ENCODE peak calls at places on chromosomes 6 and 20, in eight cellular contexts. A is OCI-LY7, R is HCT116, S is hepatocyte, E is PC-3, D is SK-N-SH, H is neural progenitor cell, Z is MM.1S. K is an unnamed sample.

GRCh38 chr6:46323312-46323965 is 152.7 kb upstream of the ENPP5 start:
- DNase-seq in A (no peak), R (no peak), S (peak), E (peak), D (no peak), H (no peak), Z (no peak), K (no peak)

GRCh38 chr20:5100684-5101347 is 18.9 kb downstream of the PCNA start:
- DNase-seq in A (peak), R (peak), S (peak), E (peak), D (peak), H (peak), Z (peak), K (peak)

GRCh38 chr20:47008842-47009518 is 114.3 kb downstream of the EYA2 start:
- DNase-seq in A (no peak), R (no peak), S (no peak), E (peak), D (no peak), H (no peak), Z (peak), K (no peak)

GRCh38 chr6:152775441-152775840 is 24.8 kb downstream of the VIP start:
- DNase-seq in A (no peak), R (no peak), S (no peak), E (no peak), D (no peak), H (no peak), Z (no peak), K (no peak)

GRCh38 chr6:157089258-157089657 is 234.1 kb downstream of the TMEM242 start:
- DNase-seq in A (no peak), R (no peak), S (peak), E (no peak), D (peak), H (peak), Z (no peak), K (peak)

GRCh38 chr6:144195671-144196070 is 45.4 kb downstream of the STX11 start:
- DNase-seq in A (no peak), R (no peak), S (no peak), E (peak), D (no peak), H (no peak), Z (no peak), K (no peak)

GRCh38 chr20:58374906-58375760 is 13.9 kb upstream of the VAPB start:
- DNase-seq in A (no peak), R (no peak), S (peak), E (no peak), D (no peak), H (peak), Z (no peak), K (peak)

GRCh38 chr6:119446623-119447008 is 97.1 kb upstream of the MAN1A1 start:
- DNase-seq in A (no peak), R (no peak), S (peak), E (peak), D (no peak), H (no peak), Z (no peak), K (no peak)

GRCh38 chr6:112216699-112217551 is 37.4 kb downstream of the LAMA4 start:
- DNase-seq in A (no peak), R (no peak), S (no peak), E (peak), D (no peak), H (no peak), Z (no peak), K (no peak)

GRCh38 chr6:25332671-25333071 is 53.5 kb downstream of the CARMIL1 start:
- DNase-seq in A (no peak), R (no peak), S (no peak), E (no peak), D (no peak), H (no peak), Z (peak), K (no peak)

GRCh38 chr20:20824924-20825584 is 112.6 kb upstream of the RALGAPA2 start:
- DNase-seq in A (peak), R (no peak), S (peak), E (peak), D (peak), H (peak), Z (peak), K (peak)

GRCh38 chr6:36676142-36677058 is 2.1 kb upstream of the CDKN1A start:
- DNase-seq in A (no peak), R (no peak), S (no peak), E (no peak), D (peak), H (peak), Z (no peak), K (no peak)

DNA sequence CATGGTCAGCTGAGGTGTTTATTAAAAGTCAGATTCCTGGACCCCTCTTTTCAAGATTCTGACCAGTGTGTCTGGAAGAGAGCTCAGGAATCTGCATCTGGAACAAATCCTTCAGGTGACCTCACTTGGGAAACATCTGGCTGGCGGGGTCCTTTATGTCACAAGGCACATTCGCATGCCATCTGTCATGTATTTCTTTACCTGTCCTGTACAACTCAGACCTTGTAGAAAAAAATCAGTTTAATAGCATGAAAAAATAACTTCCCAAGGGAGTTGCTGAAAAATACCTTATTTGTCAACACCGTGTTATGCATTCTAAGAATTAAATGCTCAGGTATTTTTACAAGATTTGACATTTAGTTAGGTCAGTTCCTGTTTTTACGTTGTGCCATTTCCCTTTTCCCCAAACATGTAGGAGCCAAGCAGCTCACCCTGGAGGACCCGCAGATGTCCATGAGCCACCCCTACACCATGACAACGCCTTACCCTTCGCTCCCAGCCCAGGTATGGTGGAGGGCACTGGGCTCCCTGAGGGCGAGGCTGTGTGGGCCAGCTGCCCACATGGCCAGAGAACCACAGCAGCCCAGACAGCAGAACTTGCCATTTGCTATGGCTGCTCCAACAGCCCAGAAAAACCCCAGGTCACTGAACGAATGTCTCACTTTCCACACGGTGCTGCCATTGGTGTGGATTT is 4.0 kb downstream of the IRF4 start:
- DNase-seq in A (no peak), R (no peak), S (no peak), E (no peak), D (no peak), H (no peak), Z (no peak), K (no peak)
- H3K4me3 ChIP-seq in A (no peak), R (no peak), S (no peak), E (no peak), D (no peak), H (no peak), Z (peak), K (no peak)

GRCh38 chr6:11078266-11078665 is 15.4 kb upstream of the SMIM13 start:
- DNase-seq in A (no peak), R (no peak), S (no peak), E (no peak), D (no peak), H (no peak), Z (no peak), K (no peak)
- TF ChIP-seq CTCF in A (no peak), R (no peak), S (no peak), E (no peak), D (no peak), H (no peak), Z (no peak), K (no peak)

DNA sequence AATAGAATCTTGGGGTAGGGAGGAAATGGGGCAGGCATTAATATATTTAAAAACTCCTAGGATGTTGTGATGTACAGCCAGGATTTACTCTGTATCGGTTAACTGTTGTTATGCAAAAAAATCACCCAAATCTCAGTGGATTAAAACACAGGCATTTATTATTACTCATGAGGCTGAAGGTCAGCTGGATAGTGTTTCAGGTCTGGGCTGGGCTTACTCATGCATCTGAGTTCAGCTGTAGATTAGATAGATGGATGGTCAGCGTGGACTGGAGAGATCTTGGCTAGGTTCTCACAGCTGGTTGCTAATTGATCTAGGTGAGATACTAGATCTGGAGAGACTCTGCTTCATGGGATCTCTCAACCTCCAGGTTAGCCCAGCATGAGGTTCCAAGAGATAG is 131.4 kb downstream of the BTBD3 start:
- DNase-seq in A (no peak), R (no peak), S (no peak), E (peak), D (no peak), H (no peak), Z (no peak), K (no peak)
- TF ChIP-seq EZH2phosphoT487 in A (no peak), R (no peak), S (no peak), E (no peak), D (no peak), H (no peak), Z (no peak), K (no peak)

GRCh38 chr6:3247255-3248146 is 11.2 kb upstream of the PSMG4 start:
- DNase-seq in A (no peak), R (no peak), S (peak), E (peak), D (peak), H (peak), Z (no peak), K (peak)
- H3K4me3 ChIP-seq in A (no peak), R (no peak), S (no peak), E (peak), D (peak), H (no peak), Z (no peak), K (peak)

DNA sequence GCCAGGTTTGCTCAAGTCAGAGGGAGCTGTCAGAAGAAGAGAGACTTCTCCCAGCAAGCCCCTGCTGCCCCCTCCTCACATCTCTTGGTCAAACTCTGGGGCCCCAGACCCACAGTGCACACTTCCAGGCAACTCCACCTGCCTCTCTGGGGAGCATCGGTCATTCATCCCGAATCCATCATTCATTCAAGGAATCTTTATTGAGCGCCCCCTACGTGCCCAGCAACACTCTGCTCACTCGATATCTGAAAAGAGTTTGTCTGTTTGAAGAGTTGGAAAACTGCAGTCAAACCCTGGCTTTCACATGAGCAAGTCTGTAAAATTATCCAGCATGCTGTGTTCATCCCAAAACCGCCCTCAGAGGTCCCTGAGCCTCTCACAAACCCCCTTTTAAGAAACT is 66.2 kb downstream of the PRR18 start:
- DNase-seq in A (no peak), R (no peak), S (no peak), E (no peak), D (no peak), H (no peak), Z (no peak), K (no peak)
- TF ChIP-seq CTCF in A (peak), R (no peak), S (no peak), E (no peak), D (no peak), H (no peak), Z (no peak), K (peak)

K was measured in GM23338.